ENCODE peak calls at places on chromosomes 1 and 21, in four cellular contexts. Q, M, G and B are unnamed samples. For H3K36me3, the result is how much of the 10 kb centered on the place peaks cover.

GRCh38 chr1:117364240-117364639 is 3.0 kb upstream of the MAN1A2 start:
- DNase-seq in Q (no peak), M (no peak), G (no peak), B (no peak)

GRCh38 chr1:217734973-217735372 is 103.8 kb downstream of the SPATA17 start:
- DNase-seq in Q (peak), M (no peak), G (no peak), B (no peak)

GRCh38 chr1:98991127-98992003 is 13.3 kb downstream of the PLPPR5 start:
- DNase-seq in Q (peak), M (no peak), G (peak), B (no peak)

GRCh38 chr1:89627596-89627962 is 5.3 kb upstream of the LRRC8C start:
- DNase-seq in Q (no peak), M (no peak), G (no peak), B (no peak)

GRCh38 chr1:226510453-226510852 is 38.1 kb upstream of the STUM start:
- DNase-seq in Q (no peak), M (no peak), G (no peak), B (no peak)

GRCh38 chr1:38958967-38959366 is 17.3 kb upstream of the RHBDL2 start:
- DNase-seq in Q (no peak), M (no peak), G (no peak), B (no peak)

GRCh38 chr1:215568287-215568692 is 1.2 kb downstream of the KCTD3 start:
- DNase-seq in Q (no peak), M (no peak), G (no peak), B (no peak)

GRCh38 chr1:185788386-185788785 is 54.2 kb downstream of the HMCN1 start:
- DNase-seq in Q (no peak), M (no peak), G (peak), B (no peak)

GRCh38 chr1:30253807-30254440 is 469.5 kb downstream of the MATN1 start:
- DNase-seq in Q (peak), M (no peak), G (no peak), B (peak)

GRCh38 chr1:212364985-212365384 is 49.7 kb downstream of the PACC1 start:
- DNase-seq in Q (no peak), M (no peak), G (no peak), B (no peak)

GRCh38 chr1:46547481-46548383 is 3.7 kb downstream of the KNCN start:
- DNase-seq in Q (peak), M (no peak), G (peak), B (no peak)

GRCh38 chr1:115678141-115678540 is 36.4 kb downstream of the VANGL1 start:
- DNase-seq in Q (no peak), M (no peak), G (no peak), B (no peak)

GRCh38 chr1:232020352-232020751 is 393.8 kb downstream of the DISC1 start:
- DNase-seq in Q (no peak), M (no peak), G (no peak), B (no peak)

GRCh38 chr1:9298282-9298681 is 5.6 kb downstream of the SPSB1 start:
- DNase-seq in Q (no peak), M (no peak), G (no peak), B (no peak)

GRCh38 chr1:119132179-119132578 is 8.3 kb downstream of the WARS2 start:
- DNase-seq in Q (no peak), M (no peak), G (no peak), B (no peak)

GRCh38 chr1:37765937-37766664 is 1.2 kb upstream of the EPHA10 start:
- DNase-seq in Q (peak), M (no peak), G (no peak), B (no peak)

GRCh38 chr1:236280438-236281285 is 1.1 kb downstream of the ERO1B start:
- DNase-seq in Q (peak), M (peak), G (no peak), B (no peak)

GRCh38 chr1:61131716-61132115 is 49.4 kb downstream of the NFIA start:
- DNase-seq in Q (no peak), M (no peak), G (peak), B (no peak)

GRCh38 chr1:47637111-47637685 is 199.4 kb downstream of the FOXD2 start:
- DNase-seq in Q (no peak), M (no peak), G (no peak), B (no peak)

GRCh38 chr1:219271914-219272545 is 98.4 kb downstream of the LYPLAL1 start:
- DNase-seq in Q (no peak), M (no peak), G (no peak), B (no peak)

GRCh38 chr1:238063454-238063853 is 172.7 kb upstream of the ZP4 start:
- DNase-seq in Q (no peak), M (no peak), G (no peak), B (peak)

GRCh38 chr1:11847667-11848445 is at the start of gene NPPA:
- DNase-seq in Q (no peak), M (no peak), G (no peak), B (no peak)

GRCh38 chr1:64042331-64043100 is 160.9 kb upstream of the UBE2U start:
- DNase-seq in Q (peak), M (no peak), G (peak), B (no peak)

GRCh38 chr1:150620919-150621318 is 8.5 kb downstream of the ENSA start:
- DNase-seq in Q (no peak), M (no peak), G (no peak), B (no peak)

GRCh38 chr1:66237722-66238479 is 296.1 kb upstream of the SGIP1 start:
- DNase-seq in Q (no peak), M (no peak), G (no peak), B (no peak)

GRCh38 chr1:221430133-221430960 is 311.5 kb downstream of the DUSP10 start:
- DNase-seq in Q (no peak), M (no peak), G (peak), B (no peak)

GRCh38 chr1:166470465-166470864 is 303.7 kb upstream of the FAM78B start:
- DNase-seq in Q (no peak), M (no peak), G (no peak), B (no peak)

GRCh38 chr1:241163363-241163762 is 193.6 kb downstream of the RGS7 start:
- DNase-seq in Q (no peak), M (no peak), G (no peak), B (no peak)

GRCh38 chr1:211643324-211644212 is 31.9 kb downstream of the NEK2 start:
- DNase-seq in Q (peak), M (peak), G (peak), B (no peak)

GRCh38 chr1:228842094-228842775 is 107.0 kb downstream of the RHOU start:
- DNase-seq in Q (no peak), M (no peak), G (peak), B (no peak)

GRCh38 chr1:171803056-171803455 is 21.6 kb downstream of the METTL13 start:
- DNase-seq in Q (no peak), M (no peak), G (no peak), B (no peak)

GRCh38 chr1:230824571-230825060 is 43.7 kb downstream of the C1orf198 start:
- DNase-seq in Q (no peak), M (no peak), G (no peak), B (no peak)

DNA sequence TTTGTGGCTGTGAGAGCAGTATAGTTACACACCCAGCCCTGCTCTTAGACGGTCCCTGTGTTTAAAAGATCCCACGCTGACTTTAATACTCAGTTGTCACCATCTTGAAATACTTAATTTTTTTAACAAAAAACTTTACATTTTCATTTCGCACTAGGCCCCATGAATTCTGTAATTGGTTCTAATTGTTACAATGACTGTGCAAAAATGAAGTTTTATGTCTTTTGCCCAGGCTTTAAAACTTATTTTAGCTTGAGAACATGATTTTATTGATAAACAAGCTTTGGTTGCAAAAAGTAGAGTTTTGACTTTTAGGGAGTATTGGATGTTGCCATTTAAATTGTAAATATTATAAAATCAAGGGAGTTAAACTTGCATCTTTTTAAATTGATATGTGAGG is 22.8 kb upstream of the CRP start:
- DNase-seq in Q (no peak), M (no peak), G (no peak), B (no peak)
- TF ChIP-seq CTCF in Q (no peak), M (no peak), G (no peak), B (no peak)

GRCh38 chr1:23303524-23303923 is 40.6 kb downstream of the HNRNPR start:
- DNase-seq in Q (no peak), M (no peak), G (peak), B (no peak)

GRCh38 chr1:23304140-23304620 is 39.9 kb downstream of the HNRNPR start:
- DNase-seq in Q (no peak), M (no peak), G (no peak), B (no peak)
- H3K36me3 ChIP-seq in Q (half or more), M (under half), G (under half), B (half or more)

DNA sequence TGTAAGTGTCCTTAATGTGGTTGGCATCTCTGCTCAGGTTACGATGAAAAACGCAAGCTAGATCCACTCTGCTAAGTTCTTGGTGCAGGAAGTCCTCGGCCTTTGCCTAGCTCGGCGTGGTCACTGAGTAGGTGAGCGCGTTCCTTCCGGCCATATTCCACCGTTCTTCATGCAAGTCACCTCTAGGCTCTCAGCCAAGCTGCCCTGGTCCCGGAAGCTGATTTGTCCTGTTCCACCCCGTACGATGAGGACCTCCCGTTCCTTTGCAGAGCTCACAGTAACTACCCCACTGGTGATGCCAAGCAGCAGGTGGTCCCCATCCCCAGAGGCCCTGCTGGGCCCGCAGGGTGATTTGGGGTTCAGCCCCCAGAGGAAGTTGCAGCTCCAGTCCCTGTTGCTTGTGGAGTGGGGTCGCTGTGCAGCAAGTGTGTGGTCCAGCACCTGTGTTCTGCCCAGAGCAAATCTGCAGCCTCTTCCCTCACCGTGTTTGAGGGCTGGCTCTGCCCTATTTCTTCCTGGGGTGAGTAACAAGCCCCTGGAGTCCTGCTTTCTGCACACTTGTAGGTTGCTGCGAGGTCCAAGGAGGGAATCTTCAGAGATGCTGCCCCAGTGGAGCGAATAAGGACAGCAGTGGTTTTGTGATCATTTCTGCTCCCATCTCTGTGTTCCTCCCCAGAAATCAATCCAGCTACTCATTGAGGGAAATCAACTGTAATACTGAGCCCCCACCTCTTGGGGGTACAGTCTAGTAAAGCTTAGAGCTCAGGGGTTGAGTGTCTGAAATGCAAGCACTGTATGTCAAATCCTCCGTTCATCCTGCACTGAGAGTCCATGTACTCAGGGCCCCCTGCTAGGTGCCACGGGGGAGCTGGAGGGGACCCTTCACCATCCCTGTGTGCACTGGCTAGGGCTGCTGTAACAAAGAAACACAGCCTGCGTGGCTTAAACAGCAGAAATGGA is 2.3 kb downstream of the UMODL1 start:
- DNase-seq in Q (no peak), M (peak), G (no peak), B (no peak)
- TF ChIP-seq CTCF in Q (no peak), M (no peak), G (no peak), B (no peak)

GRCh38 chr1:35451125-35451528 is 106.1 kb downstream of the KIAA0319L start:
- DNase-seq in Q (peak), M (peak), G (peak), B (no peak)

GRCh38 chr1:35454616-35455015 is 102.6 kb downstream of the KIAA0319L start:
- DNase-seq in Q (no peak), M (no peak), G (peak), B (no peak)

GRCh38 chr1:35449334-35450008 is 107.7 kb downstream of the KIAA0319L start:
- DNase-seq in Q (no peak), M (no peak), G (no peak), B (no peak)

GRCh38 chr1:35454175-35454574 is 103.0 kb downstream of the KIAA0319L start:
- DNase-seq in Q (no peak), M (no peak), G (no peak), B (no peak)

GRCh38 chr1:35452086-35452485 is 105.1 kb downstream of the KIAA0319L start:
- DNase-seq in Q (no peak), M (no peak), G (peak), B (no peak)
- H3K36me3 ChIP-seq in Q (under half), M (under half), G (under half), B (under half)

GRCh38 chr1:27489973-27490741 is at the start of gene WASF2:
- DNase-seq in Q (peak), M (peak), G (peak), B (peak)
- TF ChIP-seq CTCF in Q (no peak), M (no peak), G (no peak), B (no peak)

DNA sequence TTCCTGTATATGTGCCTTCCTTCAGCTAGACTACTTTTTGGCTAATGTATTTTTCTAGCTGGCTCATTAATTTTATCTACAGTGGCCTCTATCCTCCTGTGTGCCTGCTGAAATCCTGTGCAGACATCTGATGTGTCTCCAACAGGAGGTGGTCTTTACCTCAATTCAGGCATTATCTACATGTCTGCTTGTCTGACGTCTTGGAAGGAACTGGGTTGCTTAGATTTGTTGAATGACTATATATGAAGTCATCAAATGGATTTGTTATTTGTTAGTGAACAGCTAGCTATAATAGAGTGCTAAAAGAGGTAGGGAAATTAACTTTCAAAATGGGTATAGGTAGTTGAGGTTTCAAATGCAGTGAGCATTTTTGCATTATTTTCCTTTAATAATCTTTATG is 6.7 kb downstream of the RPL5 start:
- DNase-seq in Q (no peak), M (no peak), G (no peak), B (no peak)
- H3K36me3 ChIP-seq in Q (half or more), M (under half), G (under half), B (half or more)

GRCh38 chr21:35223480-35224156 is 174.5 kb upstream of the RUNX1 start:
- DNase-seq in Q (no peak), M (no peak), G (peak), B (no peak)
- TF ChIP-seq CTCF in Q (no peak), M (no peak), G (no peak), B (no peak)

GRCh38 chr1:201140941-201141260 is 13.4 kb downstream of the TMEM9 start:
- DNase-seq in Q (no peak), M (no peak), G (no peak), B (no peak)

GRCh38 chr1:201142854-201143725 is 11.2 kb downstream of the TMEM9 start:
- DNase-seq in Q (no peak), M (no peak), G (no peak), B (no peak)

GRCh38 chr1:201141418-201141817 is 12.9 kb downstream of the TMEM9 start:
- DNase-seq in Q (no peak), M (no peak), G (no peak), B (no peak)

GRCh38 chr1:201143726-201144635 is 10.3 kb downstream of the TMEM9 start:
- DNase-seq in Q (no peak), M (no peak), G (no peak), B (no peak)

GRCh38 chr1:201142011-201142853 is 12.0 kb downstream of the TMEM9 start:
- DNase-seq in Q (no peak), M (no peak), G (no peak), B (no peak)
- H3K36me3 ChIP-seq in Q (under half), M (under half), G (under half), B (half or more)

GRCh38 chr1:31691951-31692350 is 11.9 kb downstream of the COL16A1 start:
- DNase-seq in Q (no peak), M (no peak), G (no peak), B (no peak)
- TF ChIP-seq CTCF in Q (peak), M (no peak), G (no peak), B (no peak)

GRCh38 chr1:42748461-42749410 is 8.7 kb upstream of the CLDN19 start:
- DNase-seq in Q (no peak), M (no peak), G (no peak), B (no peak)

GRCh38 chr1:42752284-42752683 is 12.2 kb upstream of the CLDN19 start:
- DNase-seq in Q (no peak), M (no peak), G (no peak), B (no peak)

GRCh38 chr1:42747125-42747524 is 7.1 kb upstream of the CLDN19 start:
- DNase-seq in Q (peak), M (no peak), G (peak), B (no peak)

GRCh38 chr1:42748021-42748420 is 8.0 kb upstream of the CLDN19 start:
- DNase-seq in Q (no peak), M (no peak), G (no peak), B (no peak)

DNA sequence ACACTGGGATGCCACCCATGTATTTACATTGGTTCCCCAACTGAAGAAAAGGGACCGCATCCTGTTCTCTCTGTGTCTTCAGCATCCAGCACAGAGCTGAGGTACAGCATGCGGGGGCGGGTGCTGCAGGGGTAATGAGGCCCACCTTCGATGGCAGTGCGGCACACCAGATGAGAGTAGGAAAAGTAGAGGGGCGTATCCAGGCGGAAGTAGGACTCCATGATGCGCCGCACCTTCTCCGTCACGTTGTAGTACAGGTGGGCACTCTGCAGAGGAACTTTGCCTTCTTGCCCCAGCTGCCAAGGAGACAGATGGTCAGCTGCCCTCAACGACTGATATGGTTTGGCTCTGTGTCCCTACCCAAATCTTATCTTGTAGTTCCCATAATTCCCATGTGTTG is 10.0 kb upstream of the CLDN19 start:
- DNase-seq in Q (no peak), M (no peak), G (no peak), B (no peak)
- H3K36me3 ChIP-seq in Q (under half), M (under half), G (half or more), B (under half)